ENCODE peak calls at places on chromosomes 1 and 21, in seven cellular contexts. X, H, I, K, O, R and W are unnamed samples.

GRCh38 chr1:23343246-23344110 is 606 bp downstream of the HNRNPR start:
- DNase-seq in I (peak), X (peak), H (peak), R (peak), K (no peak), O (peak), W (peak)

GRCh38 chr21:42364304-42364865 is 1.9 kb downstream of the TFF1 start:
- DNase-seq in R (no peak), K (no peak), H (no peak), O (no peak), I (no peak), X (no peak), W (no peak)

GRCh38 chr1:22234631-22235030 is 91.7 kb upstream of the WNT4 start:
- DNase-seq in O (no peak), R (no peak), H (no peak), X (no peak), I (no peak), K (no peak), W (no peak)

GRCh38 chr1:115641762-115642167 is at the start of gene VANGL1:
- DNase-seq in R (peak), X (no peak), H (peak), I (peak), O (peak), K (no peak), W (peak)

GRCh38 chr1:67211589-67212563 is 45.6 kb downstream of the IL23R start:
- DNase-seq in I (peak), X (peak), H (peak), R (peak), K (peak), O (peak), W (peak)

GRCh38 chr21:46092026-46092764 is 5.7 kb upstream of the COL6A2 start:
- DNase-seq in H (no peak), X (no peak), O (no peak), R (no peak), K (no peak), I (no peak), W (peak)

GRCh38 chr1:159173303-159173702 is 1.9 kb downstream of the CADM3 start:
- DNase-seq in O (no peak), H (no peak), R (no peak), I (no peak), K (no peak), X (no peak), W (no peak)

GRCh38 chr1:112698366-112699310 is 8.3 kb downstream of the RHOC start:
- DNase-seq in X (no peak), O (no peak), I (no peak), K (no peak), R (no peak), H (peak), W (peak)

GRCh38 chr1:2644171-2644570 is 11.4 kb upstream of the MMEL1 start:
- DNase-seq in X (no peak), K (no peak), I (no peak), H (no peak), R (no peak), O (no peak), W (no peak)

GRCh38 chr21:25458484-25458883 is 148.8 kb downstream of the MRPL39 start:
- DNase-seq in R (no peak), I (no peak), O (no peak), K (no peak), H (no peak), X (no peak), W (no peak)

GRCh38 chr1:70486676-70487470 is 75.8 kb downstream of the CTH start:
- DNase-seq in I (no peak), R (no peak), K (no peak), O (no peak), X (no peak), H (peak), W (peak)

GRCh38 chr1:246219508-246220030 is 287.5 kb downstream of the SMYD3 start:
- DNase-seq in H (peak), K (no peak), I (peak), O (peak), X (no peak), R (peak), W (peak)
- TF ChIP-seq EZH2phosphoT487 in H (no peak), K (no peak), I (no peak), O (no peak), X (no peak), R (no peak), W (no peak)

GRCh38 chr1:8886589-8886988 is 8.1 kb upstream of the ENO1 start:
- DNase-seq in R (no peak), X (no peak), I (no peak), O (no peak), K (no peak), H (no peak), W (no peak)

GRCh38 chr1:8891405-8891804 is 12.9 kb upstream of the ENO1 start:
- DNase-seq in H (no peak), O (no peak), X (no peak), I (no peak), R (no peak), K (no peak), W (no peak)

GRCh38 chr1:8889925-8890785 is 11.7 kb upstream of the ENO1 start:
- DNase-seq in O (no peak), K (peak), I (no peak), H (peak), R (no peak), X (no peak), W (no peak)

GRCh38 chr1:8892026-8892425 is 13.5 kb upstream of the ENO1 start:
- DNase-seq in O (no peak), K (no peak), X (no peak), H (no peak), R (no peak), I (no peak), W (no peak)

GRCh38 chr1:8889103-8889846 is 10.8 kb upstream of the ENO1 start:
- DNase-seq in R (no peak), O (no peak), H (no peak), I (no peak), K (no peak), X (no peak), W (no peak)
- TF ChIP-seq CTCF in R (peak), O (no peak), H (no peak), I (no peak), K (no peak), X (no peak), W (no peak)

GRCh38 chr21:41166947-41167346 is 1.0 kb upstream of the BACE2 start:
- DNase-seq in X (no peak), H (no peak), K (no peak), I (no peak), O (no peak), R (peak), W (no peak)

GRCh38 chr21:41169258-41169576 is 1.3 kb downstream of the BACE2 start:
- DNase-seq in I (no peak), X (no peak), R (no peak), K (no peak), H (no peak), O (no peak), W (no peak)

GRCh38 chr21:41169701-41170100 is 1.7 kb downstream of the BACE2 start:
- DNase-seq in K (no peak), R (no peak), I (no peak), H (no peak), O (no peak), X (no peak), W (no peak)

GRCh38 chr21:41168391-41169257 is 664 bp downstream of the BACE2 start:
- DNase-seq in H (peak), X (no peak), K (no peak), R (peak), O (peak), I (peak), W (peak)

DNA sequence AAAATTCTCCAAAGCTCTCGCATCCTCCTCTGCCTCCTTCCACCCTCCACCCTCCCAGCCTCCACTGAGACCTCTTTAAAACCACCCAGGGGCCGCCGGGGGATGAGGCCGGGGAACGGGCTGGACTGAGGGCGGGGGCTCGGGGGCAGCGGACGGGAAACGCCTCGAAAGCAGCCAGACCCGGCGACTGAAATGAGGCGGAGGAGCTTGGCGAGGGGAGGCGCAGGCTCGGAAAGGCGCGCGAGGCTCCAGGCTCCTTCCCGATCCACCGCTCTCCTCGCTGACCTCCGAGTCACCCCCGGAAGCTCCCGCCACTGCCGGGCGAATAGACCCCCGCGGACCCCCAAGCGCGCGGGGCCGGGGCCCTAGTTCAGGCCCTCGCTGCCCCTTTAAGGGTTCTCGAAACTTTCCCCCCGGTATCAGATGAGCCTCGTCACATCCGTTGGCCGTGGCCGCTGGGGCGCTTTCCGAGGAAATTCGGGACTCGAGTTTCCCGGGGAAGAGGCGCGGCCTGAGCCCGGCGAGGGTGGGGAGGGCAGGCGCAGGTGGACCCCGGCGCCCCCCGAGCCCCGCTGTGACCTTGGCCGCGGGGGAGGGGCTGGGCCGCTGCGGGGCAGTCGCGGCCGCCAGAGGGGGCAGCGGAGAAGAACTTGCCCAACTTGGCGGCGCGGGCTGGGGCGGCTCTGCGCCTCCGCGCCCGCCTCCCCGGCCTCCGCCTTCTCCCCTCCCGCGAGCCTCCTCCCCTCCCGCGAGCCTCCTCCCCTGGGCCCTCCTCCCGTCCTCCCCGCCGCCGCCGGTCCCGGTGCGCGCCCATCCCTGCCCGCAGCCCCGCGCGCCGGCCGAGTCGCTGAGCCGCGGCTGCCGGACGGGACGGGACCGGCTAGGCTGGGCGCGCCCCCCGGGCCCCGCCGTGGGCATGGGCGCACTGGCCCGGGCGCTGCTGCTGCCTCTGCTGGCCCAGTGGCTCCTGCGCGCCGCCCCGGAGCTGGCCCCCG is at the start of gene BACE2:
- DNase-seq in K (no peak), R (peak), H (peak), I (peak), X (no peak), O (peak), W (peak)
- TF ChIP-seq EZH2phosphoT487 in K (no peak), R (no peak), H (no peak), I (no peak), X (no peak), O (peak), W (no peak)

GRCh38 chr21:35420658-35421057 is 371.6 kb upstream of the RUNX1 start:
- DNase-seq in K (no peak), H (no peak), X (no peak), O (no peak), R (no peak), I (no peak), W (no peak)
- TF ChIP-seq CTCF in K (no peak), H (no peak), X (no peak), O (no peak), R (no peak), I (no peak), W (no peak)